ENCODE peak calls at places on chromosomes 4 and X, in five cellular contexts. One of them, this sample, is unnamed.

GRCh38 chr4:17577660-17578481 is 873 bp downstream of the LAP3 start:
- DNase-seq in fibroblast of gingiva: peak; percentile 14
- DNase-seq in head of caudate nucleus: no peak
- DNase-seq in activated CD4-positive, alpha-beta T cell treated with anti-CD3 and anti-CD28 coated beads, Interleukin-2, amount 50 U/mL, for 1 hour: no peak
- DNase-seq in NCI-H460: no peak
- DNase-seq in this sample: peak; percentile 57

GRCh38 chr4:121717680-121718237 is 21.0 kb upstream of the ANXA5 start:
- DNase-seq in head of caudate nucleus: no peak
- DNase-seq in fibroblast of gingiva: peak; percentile 93
- DNase-seq in NCI-H460: no peak
- DNase-seq in activated CD4-positive, alpha-beta T cell treated with anti-CD3 and anti-CD28 coated beads, Interleukin-2, amount 50 U/mL, for 1 hour: no peak
- DNase-seq in this sample: peak; percentile 68

GRCh38 chr4:40238700-40239548 is 42.1 kb downstream of the RHOH start:
- DNase-seq in activated CD4-positive, alpha-beta T cell treated with anti-CD3 and anti-CD28 coated beads, Interleukin-2, amount 50 U/mL, for 1 hour: peak; percentile 71
- DNase-seq in fibroblast of gingiva: no peak
- DNase-seq in head of caudate nucleus: no peak
- DNase-seq in NCI-H460: no peak
- DNase-seq in this sample: no peak

GRCh38 chr4:124918559-124919122 is 206.1 kb upstream of the ANKRD50 start:
- DNase-seq in head of caudate nucleus: no peak
- DNase-seq in fibroblast of gingiva: peak; percentile 23
- DNase-seq in activated CD4-positive, alpha-beta T cell treated with anti-CD3 and anti-CD28 coated beads, Interleukin-2, amount 50 U/mL, for 1 hour: no peak
- DNase-seq in NCI-H460: no peak
- DNase-seq in this sample: peak; percentile 25

GRCh38 chr4:2417196-2417764 is 1.2 kb downstream of the ZFYVE28 start:
- DNase-seq in head of caudate nucleus: no peak
- DNase-seq in NCI-H460: no peak
- DNase-seq in fibroblast of gingiva: no peak
- DNase-seq in activated CD4-positive, alpha-beta T cell treated with anti-CD3 and anti-CD28 coated beads, Interleukin-2, amount 50 U/mL, for 1 hour: no peak
- DNase-seq in this sample: peak; percentile 56

GRCh38 chrX:129726307-129727111 is 12.3 kb upstream of the XPNPEP2 start:
- DNase-seq in head of caudate nucleus: peak; percentile 67
- DNase-seq in activated CD4-positive, alpha-beta T cell treated with anti-CD3 and anti-CD28 coated beads, Interleukin-2, amount 50 U/mL, for 1 hour: peak; percentile 25
- DNase-seq in NCI-H460: peak; percentile 70
- DNase-seq in fibroblast of gingiva: peak; percentile 49
- DNase-seq in this sample: peak; percentile 78

GRCh38 chr4:7630559-7631287 is 196.0 kb upstream of the PSAPL1 start:
- DNase-seq in fibroblast of gingiva: peak; percentile 57
- DNase-seq in head of caudate nucleus: peak; percentile 41
- DNase-seq in NCI-H460: peak; percentile 0
- DNase-seq in activated CD4-positive, alpha-beta T cell treated with anti-CD3 and anti-CD28 coated beads, Interleukin-2, amount 50 U/mL, for 1 hour: no peak
- DNase-seq in this sample: peak; percentile 80

GRCh38 chr4:100257567-100257966 is 67.3 kb upstream of the DDIT4L start:
- DNase-seq in head of caudate nucleus: no peak
- DNase-seq in activated CD4-positive, alpha-beta T cell treated with anti-CD3 and anti-CD28 coated beads, Interleukin-2, amount 50 U/mL, for 1 hour: no peak
- DNase-seq in fibroblast of gingiva: no peak
- DNase-seq in NCI-H460: peak; percentile 25
- DNase-seq in this sample: no peak

GRCh38 chr4:108829981-108830492 is 67.2 kb upstream of the ETNPPL start:
- DNase-seq in fibroblast of gingiva: no peak
- DNase-seq in head of caudate nucleus: no peak
- DNase-seq in NCI-H460: no peak
- DNase-seq in activated CD4-positive, alpha-beta T cell treated with anti-CD3 and anti-CD28 coated beads, Interleukin-2, amount 50 U/mL, for 1 hour: no peak
- DNase-seq in this sample: peak; percentile 22

GRCh38 chrX:56978172-56978571 is 17.2 kb downstream of the SPIN3 start:
- DNase-seq in activated CD4-positive, alpha-beta T cell treated with anti-CD3 and anti-CD28 coated beads, Interleukin-2, amount 50 U/mL, for 1 hour: peak; percentile 6
- DNase-seq in fibroblast of gingiva: peak; percentile 3
- DNase-seq in head of caudate nucleus: no peak
- DNase-seq in NCI-H460: peak; percentile 45
- DNase-seq in this sample: peak; percentile 55

GRCh38 chr4:71938776-71939175 is 93.0 kb upstream of the NPFFR2 start:
- DNase-seq in NCI-H460: no peak
- DNase-seq in head of caudate nucleus: no peak
- DNase-seq in fibroblast of gingiva: no peak
- DNase-seq in activated CD4-positive, alpha-beta T cell treated with anti-CD3 and anti-CD28 coated beads, Interleukin-2, amount 50 U/mL, for 1 hour: no peak
- DNase-seq in this sample: no peak